ENCODE peak calls at places on chromosomes 2 and 18, in five cellular contexts. X, M, K, N and C are unnamed samples.

GRCh38 chr18:29753379-29753778 is 1289.2 kb downstream of the DSC3 start:
- DNase-seq in X (no peak), M (no peak), K (no peak), N (no peak), C (no peak)

GRCh38 chr2:198880421-198880820 is 577.3 kb downstream of the SATB2 start:
- DNase-seq in X (no peak), M (no peak), K (no peak), N (no peak), C (no peak)

GRCh38 chr18:13217466-13217961 is 1.0 kb upstream of the LDLRAD4 start:
- DNase-seq in X (peak; percentile 23), M (peak; percentile 80), K (no peak), N (no peak), C (peak; percentile 76)

GRCh38 chr2:114446571-114446970 is 4.1 kb downstream of the DPP10 start:
- DNase-seq in X (no peak), M (no peak), K (no peak), N (no peak), C (no peak)

GRCh38 chr2:153871231-153872221 is at the start of gene GALNT13:
- DNase-seq in X (peak; percentile 61), M (peak; percentile 43), K (no peak), N (no peak), C (peak; percentile 51)

GRCh38 chr2:18498531-18498930 is 61.9 kb downstream of the RDH14 start:
- DNase-seq in X (no peak), M (no peak), K (no peak), N (no peak), C (no peak)

GRCh38 chr2:9113916-9114315 is 92.7 kb upstream of the ASAP2 start:
- DNase-seq in X (no peak), M (no peak), K (no peak), N (no peak), C (no peak)

GRCh38 chr2:25252291-25253152 is 84.1 kb upstream of the POMC start:
- DNase-seq in X (no peak), M (peak; percentile 82), K (no peak), N (no peak), C (peak; percentile 89)

GRCh38 chr2:141195087-141195486 is 935.7 kb downstream of the LRP1B start:
- DNase-seq in X (no peak), M (no peak), K (no peak), N (no peak), C (no peak)

GRCh38 chr18:36766836-36767235 is 62.0 kb downstream of the TPGS2 start:
- DNase-seq in X (no peak), M (no peak), K (no peak), N (no peak), C (no peak)

GRCh38 chr2:126446106-126446695 is 209.8 kb upstream of the GYPC start:
- DNase-seq in X (no peak), M (no peak), K (no peak), N (no peak), C (no peak)

GRCh38 chr18:52897611-52898010 is 557.6 kb downstream of the DCC start:
- DNase-seq in X (no peak), M (no peak), K (no peak), N (no peak), C (no peak)

GRCh38 chr2:132757002-132757598 is 87.1 kb upstream of the LYPD1 start:
- DNase-seq in X (no peak), M (no peak), K (no peak), N (no peak), C (no peak)

GRCh38 chr2:225429718-225430117 is 30.2 kb downstream of the NYAP2 start:
- DNase-seq in X (no peak), M (no peak), K (no peak), N (no peak), C (no peak)